ENCODE peak calls at places on chromosomes 5 and 9, in four cellular contexts. One of them, this sample, is unnamed.

GRCh38 chr9:130857864-130858730 is 23.0 kb downstream of the ABL1 start:
- DNase-seq in breast epithelium: peak
- DNase-seq in endothelial cell of umbilical vein: peak
- DNase-seq in transverse colon: peak
- DNase-seq in this sample: no peak

GRCh38 chr5:149581931-149582768 is 852 bp downstream of the ARHGEF37 start:
- DNase-seq in breast epithelium: peak
- DNase-seq in endothelial cell of umbilical vein: peak
- DNase-seq in transverse colon: peak
- DNase-seq in this sample: peak

GRCh38 chr9:128121466-128121810 is 6.1 kb downstream of the PTGES2 start:
- DNase-seq in breast epithelium: no peak
- DNase-seq in endothelial cell of umbilical vein: no peak
- DNase-seq in transverse colon: no peak
- DNase-seq in this sample: no peak

GRCh38 chr9:129483467-129484324 is 137.2 kb downstream of the C9orf50 start:
- DNase-seq in breast epithelium: peak
- DNase-seq in endothelial cell of umbilical vein: peak
- DNase-seq in transverse colon: peak
- DNase-seq in this sample: no peak

GRCh38 chr9:37775216-37775919 is 9.5 kb downstream of the EXOSC3 start:
- DNase-seq in breast epithelium: no peak
- DNase-seq in endothelial cell of umbilical vein: no peak
- DNase-seq in transverse colon: no peak
- DNase-seq in this sample: no peak

GRCh38 chr9:85533538-85533937 is 208.2 kb downstream of the AGTPBP1 start:
- DNase-seq in breast epithelium: no peak
- DNase-seq in endothelial cell of umbilical vein: no peak
- DNase-seq in transverse colon: no peak
- DNase-seq in this sample: no peak

GRCh38 chr9:95557142-95557541 is 40.4 kb upstream of the PTCH1 start:
- DNase-seq in breast epithelium: no peak
- DNase-seq in endothelial cell of umbilical vein: no peak
- DNase-seq in transverse colon: no peak
- DNase-seq in this sample: no peak

GRCh38 chr5:61159070-61159469 is 3.2 kb downstream of the SMIM15 start:
- DNase-seq in breast epithelium: no peak
- DNase-seq in endothelial cell of umbilical vein: no peak
- DNase-seq in transverse colon: no peak
- DNase-seq in this sample: no peak

GRCh38 chr5:147051193-147051592 is 172.6 kb upstream of the PPP2R2B start:
- DNase-seq in breast epithelium: no peak
- DNase-seq in endothelial cell of umbilical vein: no peak
- DNase-seq in transverse colon: no peak
- DNase-seq in this sample: no peak

GRCh38 chr5:14240366-14240765 is 97.2 kb downstream of the TRIO start:
- DNase-seq in breast epithelium: no peak
- DNase-seq in endothelial cell of umbilical vein: no peak
- DNase-seq in transverse colon: no peak
- DNase-seq in this sample: no peak

GRCh38 chr5:167426501-167426900 is 864.9 kb upstream of the WWC1 start:
- DNase-seq in breast epithelium: no peak
- DNase-seq in endothelial cell of umbilical vein: no peak
- DNase-seq in transverse colon: no peak
- DNase-seq in this sample: no peak

GRCh38 chr9:136588663-136589464 is 43.0 kb upstream of the NOTCH1 start:
- DNase-seq in breast epithelium: no peak
- DNase-seq in endothelial cell of umbilical vein: no peak
- DNase-seq in transverse colon: no peak
- DNase-seq in this sample: no peak

GRCh38 chr5:141783599-141784296 is 94.5 kb downstream of the PCDH1 start:
- DNase-seq in breast epithelium: no peak
- DNase-seq in endothelial cell of umbilical vein: no peak
- DNase-seq in transverse colon: no peak
- DNase-seq in this sample: no peak

GRCh38 chr5:95471447-95471846 is 80.3 kb downstream of the FAM81B start:
- DNase-seq in breast epithelium: no peak
- DNase-seq in endothelial cell of umbilical vein: no peak
- DNase-seq in transverse colon: no peak
- DNase-seq in this sample: no peak

GRCh38 chr9:4297795-4298254 is 2.0 kb downstream of the GLIS3 start:
- DNase-seq in breast epithelium: peak
- DNase-seq in endothelial cell of umbilical vein: peak
- DNase-seq in transverse colon: peak
- DNase-seq in this sample: no peak

GRCh38 chr5:148913985-148914421 is 87.6 kb downstream of the ADRB2 start:
- DNase-seq in breast epithelium: no peak
- DNase-seq in endothelial cell of umbilical vein: peak
- DNase-seq in transverse colon: no peak
- DNase-seq in this sample: no peak

GRCh38 chr5:134072471-134073220 is 41.8 kb upstream of the TCF7 start:
- DNase-seq in breast epithelium: no peak
- DNase-seq in endothelial cell of umbilical vein: no peak
- DNase-seq in transverse colon: no peak
- DNase-seq in this sample: no peak

GRCh38 chr9:38642951-38643350 is 22.6 kb upstream of the ANKRD18A start:
- DNase-seq in breast epithelium: no peak
- DNase-seq in endothelial cell of umbilical vein: no peak
- DNase-seq in transverse colon: no peak
- DNase-seq in this sample: no peak

GRCh38 chr5:56164371-56164770 is 68.8 kb downstream of the ANKRD55 start:
- DNase-seq in breast epithelium: no peak
- DNase-seq in endothelial cell of umbilical vein: peak
- DNase-seq in transverse colon: no peak
- DNase-seq in this sample: no peak

GRCh38 chr5:69493235-69493925 is 790 bp downstream of the OCLN start:
- DNase-seq in breast epithelium: no peak
- DNase-seq in endothelial cell of umbilical vein: peak
- DNase-seq in transverse colon: peak
- DNase-seq in this sample: no peak

GRCh38 chr5:69494481-69494880 is 1.9 kb downstream of the OCLN start:
- DNase-seq in breast epithelium: no peak
- DNase-seq in endothelial cell of umbilical vein: no peak
- DNase-seq in transverse colon: no peak
- DNase-seq in this sample: no peak

GRCh38 chr5:69491027-69491426 is 1.6 kb upstream of the OCLN start:
- DNase-seq in breast epithelium: no peak
- DNase-seq in endothelial cell of umbilical vein: no peak
- DNase-seq in transverse colon: no peak
- DNase-seq in this sample: no peak

GRCh38 chr5:69492391-69493234 is at the start of gene OCLN:
- DNase-seq in breast epithelium: peak
- DNase-seq in endothelial cell of umbilical vein: peak
- DNase-seq in transverse colon: peak
- DNase-seq in this sample: no peak

GRCh38 chr5:69491838-69492390 is 676 bp upstream of the OCLN start:
- DNase-seq in breast epithelium: no peak
- DNase-seq in endothelial cell of umbilical vein: no peak
- DNase-seq in transverse colon: no peak
- DNase-seq in this sample: no peak
- H3K4me3 ChIP-seq in breast epithelium: peak
- H3K4me3 ChIP-seq in endothelial cell of umbilical vein: peak
- H3K4me3 ChIP-seq in transverse colon: peak
- H3K4me3 ChIP-seq in this sample: peak

DNA sequence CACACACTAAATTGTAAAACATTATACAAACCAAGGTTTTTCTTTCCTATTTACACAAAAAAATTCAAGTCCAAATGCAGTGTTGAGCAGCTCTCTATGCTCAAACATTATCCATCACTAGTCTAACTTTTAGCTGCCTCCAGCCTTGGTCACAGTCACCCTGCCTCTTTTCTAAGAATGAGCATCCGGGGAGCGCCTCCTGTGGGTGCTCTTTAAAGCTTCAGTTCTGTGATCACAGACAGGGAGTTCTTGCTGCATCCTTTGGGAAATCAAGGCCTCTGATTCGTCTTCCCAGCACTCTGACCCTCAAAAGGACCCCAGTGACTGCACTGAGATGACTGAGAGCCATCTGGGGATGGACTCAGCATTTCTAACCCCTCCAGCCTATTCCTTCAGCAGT is 289.6 kb downstream of the SEC61B start:
- DNase-seq in breast epithelium: no peak
- DNase-seq in endothelial cell of umbilical vein: no peak
- DNase-seq in transverse colon: no peak
- DNase-seq in this sample: no peak
- TF ChIP-seq CTCF in breast epithelium: no peak
- TF ChIP-seq CTCF in endothelial cell of umbilical vein: no peak
- TF ChIP-seq CTCF in transverse colon: no peak
- TF ChIP-seq CTCF in this sample: no peak

GRCh38 chr5:72284674-72285424 is 35.2 kb downstream of the MRPS27 start:
- DNase-seq in breast epithelium: no peak
- DNase-seq in endothelial cell of umbilical vein: no peak
- DNase-seq in transverse colon: no peak
- DNase-seq in this sample: no peak

GRCh38 chr5:72283358-72283757 is 36.7 kb downstream of the MRPS27 start:
- DNase-seq in breast epithelium: no peak
- DNase-seq in endothelial cell of umbilical vein: peak
- DNase-seq in transverse colon: no peak
- DNase-seq in this sample: no peak

GRCh38 chr5:72281764-72282499 is 38.1 kb downstream of the MRPS27 start:
- DNase-seq in breast epithelium: no peak
- DNase-seq in endothelial cell of umbilical vein: peak
- DNase-seq in transverse colon: no peak
- DNase-seq in this sample: no peak

GRCh38 chr5:72281430-72281763 is 38.6 kb downstream of the MRPS27 start:
- DNase-seq in breast epithelium: no peak
- DNase-seq in endothelial cell of umbilical vein: no peak
- DNase-seq in transverse colon: no peak
- DNase-seq in this sample: no peak

GRCh38 chr5:72282878-72283277 is 37.2 kb downstream of the MRPS27 start:
- DNase-seq in breast epithelium: no peak
- DNase-seq in endothelial cell of umbilical vein: peak
- DNase-seq in transverse colon: no peak
- DNase-seq in this sample: no peak
- TF ChIP-seq POLR2AphosphoS5 in breast epithelium: no peak
- TF ChIP-seq POLR2AphosphoS5 in endothelial cell of umbilical vein: no peak
- TF ChIP-seq POLR2AphosphoS5 in transverse colon: no peak
- TF ChIP-seq POLR2AphosphoS5 in this sample: no peak

DNA sequence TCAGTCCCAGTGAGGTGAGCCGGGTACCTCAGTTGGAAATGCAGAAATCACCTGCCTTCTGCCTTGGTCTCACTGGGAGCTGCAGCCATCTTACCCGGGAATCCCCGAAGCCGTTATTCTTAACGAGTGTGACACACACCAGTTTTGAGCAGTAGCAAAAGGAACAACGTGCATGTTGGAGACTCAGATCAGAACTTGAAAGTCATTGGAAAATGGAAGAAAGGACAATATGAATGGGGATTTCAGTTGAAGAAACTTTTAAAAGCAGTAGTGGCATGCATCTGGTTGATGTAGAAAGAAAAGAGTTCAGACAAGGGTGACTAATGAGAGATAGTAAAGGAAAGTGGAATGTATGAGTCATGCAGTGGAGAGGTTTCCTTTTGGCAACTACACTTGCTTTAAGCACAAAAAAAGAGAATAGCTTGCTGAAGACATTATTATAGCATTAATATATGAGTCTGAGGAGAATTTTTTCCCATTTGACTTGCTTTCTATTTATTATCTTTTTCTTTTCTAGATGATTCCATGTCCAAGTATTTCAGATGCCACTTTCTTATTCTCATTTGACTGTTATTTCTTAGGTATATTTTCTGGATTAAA is 44.4 kb upstream of the ANKDD1B start:
- DNase-seq in breast epithelium: no peak
- DNase-seq in endothelial cell of umbilical vein: peak
- DNase-seq in transverse colon: no peak
- DNase-seq in this sample: no peak
- H3K4me3 ChIP-seq in breast epithelium: no peak
- H3K4me3 ChIP-seq in endothelial cell of umbilical vein: peak
- H3K4me3 ChIP-seq in transverse colon: no peak
- H3K4me3 ChIP-seq in this sample: no peak

DNA sequence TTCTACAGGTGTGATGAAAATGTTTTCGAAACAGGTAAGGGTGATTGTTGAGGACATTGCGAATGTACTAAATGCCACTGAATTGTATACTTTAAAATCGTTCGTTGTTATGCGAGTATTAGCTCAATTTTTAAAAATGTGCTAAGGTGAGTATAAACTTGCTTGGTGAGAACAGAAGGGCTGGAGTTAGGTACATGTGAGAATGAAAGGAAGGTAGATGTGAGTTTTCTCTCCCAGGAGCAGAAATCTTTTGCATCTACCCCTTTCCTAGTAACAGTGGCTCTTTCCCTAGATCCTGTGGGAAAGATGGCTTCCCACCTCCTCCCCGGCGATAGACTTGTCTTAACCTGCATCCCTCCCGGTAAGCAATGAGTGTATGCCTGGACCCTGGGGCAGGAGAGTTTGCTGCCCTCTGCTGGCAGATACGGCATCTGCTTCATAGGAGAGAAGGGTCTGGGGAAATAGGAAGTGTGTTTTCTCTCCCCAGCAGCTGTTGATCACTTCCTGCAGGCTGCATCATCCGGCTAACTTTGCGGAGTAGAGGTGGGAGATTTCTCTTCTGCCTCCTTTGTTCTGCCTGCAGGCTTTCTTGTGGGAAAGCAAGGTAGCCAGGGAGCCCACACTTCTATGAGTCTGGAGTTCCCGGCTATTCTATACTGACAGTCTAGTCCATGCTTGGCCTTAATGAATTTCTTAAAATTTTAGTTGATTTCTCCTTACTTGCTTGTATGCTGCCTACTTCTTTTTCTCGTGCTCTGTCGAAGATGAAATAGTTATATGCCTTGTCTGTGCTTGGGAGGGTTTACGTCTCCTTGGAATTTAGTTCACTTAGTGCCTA is 373.3 kb upstream of the SEMA6A start:
- DNase-seq in breast epithelium: peak
- DNase-seq in endothelial cell of umbilical vein: peak
- DNase-seq in transverse colon: peak
- DNase-seq in this sample: no peak
- TF ChIP-seq CTCF in breast epithelium: peak
- TF ChIP-seq CTCF in endothelial cell of umbilical vein: peak
- TF ChIP-seq CTCF in transverse colon: peak
- TF ChIP-seq CTCF in this sample: peak

GRCh38 chr9:121373401-121373769 is 3.3 kb upstream of the STOM start:
- DNase-seq in breast epithelium: no peak
- DNase-seq in endothelial cell of umbilical vein: no peak
- DNase-seq in transverse colon: no peak
- DNase-seq in this sample: no peak
- TF ChIP-seq POLR2AphosphoS5 in breast epithelium: no peak
- TF ChIP-seq POLR2AphosphoS5 in endothelial cell of umbilical vein: no peak
- TF ChIP-seq POLR2AphosphoS5 in transverse colon: no peak
- TF ChIP-seq POLR2AphosphoS5 in this sample: peak

GRCh38 chr5:178371362-178372090 is 138.9 kb upstream of the PHYKPL start:
- DNase-seq in breast epithelium: no peak
- DNase-seq in endothelial cell of umbilical vein: no peak
- DNase-seq in transverse colon: no peak
- DNase-seq in this sample: no peak
- H3K4me3 ChIP-seq in breast epithelium: peak
- H3K4me3 ChIP-seq in endothelial cell of umbilical vein: no peak
- H3K4me3 ChIP-seq in transverse colon: no peak
- H3K4me3 ChIP-seq in this sample: no peak

GRCh38 chr9:109451311-109452025 is 46.6 kb downstream of the PTPN3 start:
- DNase-seq in breast epithelium: no peak
- DNase-seq in endothelial cell of umbilical vein: no peak
- DNase-seq in transverse colon: no peak
- DNase-seq in this sample: no peak
- TF ChIP-seq CTCF in breast epithelium: no peak
- TF ChIP-seq CTCF in endothelial cell of umbilical vein: no peak
- TF ChIP-seq CTCF in transverse colon: no peak
- TF ChIP-seq CTCF in this sample: no peak

This sample was measured in vagina.